ENCODE peak calls at places on chromosomes 6 and 20, in ten cellular contexts. One of them, this sample, is unnamed.

GRCh38 chr6:136226674-136227377 is 23.3 kb downstream of the MTFR2 start:
- DNase-seq in skeletal muscle cell: no peak
- DNase-seq in fibroblast of villous mesenchyme: no peak
- DNase-seq in iPS DF 6.9: no peak
- DNase-seq in GM12865: no peak
- DNase-seq in cardiac fibroblast: no peak
- DNase-seq in cardiac muscle cell: no peak
- DNase-seq in tibial artery: no peak
- DNase-seq in hepatocyte: peak; percentile 67
- DNase-seq in WERI-Rb-1: no peak
- DNase-seq in this sample: no peak

GRCh38 chr20:48595495-48596475 is 232.0 kb downstream of the PREX1 start:
- DNase-seq in hepatocyte: peak; percentile 34
- DNase-seq in fibroblast of villous mesenchyme: no peak
- DNase-seq in cardiac fibroblast: no peak
- DNase-seq in tibial artery: peak; percentile 37
- DNase-seq in WERI-Rb-1: no peak
- DNase-seq in skeletal muscle cell: no peak
- DNase-seq in GM12865: no peak
- DNase-seq in iPS DF 6.9: no peak
- DNase-seq in cardiac muscle cell: no peak
- DNase-seq in this sample: no peak

GRCh38 chr6:138287144-138287955 is 69.1 kb upstream of the PBOV1 start:
- DNase-seq in GM12865: peak; percentile 58
- DNase-seq in tibial artery: no peak
- DNase-seq in WERI-Rb-1: peak; percentile 71
- DNase-seq in hepatocyte: peak; percentile 69
- DNase-seq in iPS DF 6.9: no peak
- DNase-seq in cardiac muscle cell: peak; percentile 44
- DNase-seq in skeletal muscle cell: no peak
- DNase-seq in cardiac fibroblast: peak; percentile 34
- DNase-seq in fibroblast of villous mesenchyme: peak; percentile 7
- DNase-seq in this sample: peak; percentile 14

GRCh38 chr6:10248378-10248843 is 166.5 kb downstream of the TFAP2A start:
- DNase-seq in fibroblast of villous mesenchyme: no peak
- DNase-seq in cardiac muscle cell: no peak
- DNase-seq in tibial artery: no peak
- DNase-seq in WERI-Rb-1: no peak
- DNase-seq in GM12865: peak; percentile 6
- DNase-seq in skeletal muscle cell: no peak
- DNase-seq in cardiac fibroblast: no peak
- DNase-seq in hepatocyte: no peak
- DNase-seq in iPS DF 6.9: no peak
- DNase-seq in this sample: no peak

GRCh38 chr20:20096421-20096820 is 44.1 kb downstream of the CFAP61 start:
- DNase-seq in GM12865: no peak
- DNase-seq in cardiac fibroblast: no peak
- DNase-seq in cardiac muscle cell: no peak
- DNase-seq in hepatocyte: no peak
- DNase-seq in skeletal muscle cell: no peak
- DNase-seq in fibroblast of villous mesenchyme: no peak
- DNase-seq in iPS DF 6.9: no peak
- DNase-seq in WERI-Rb-1: no peak
- DNase-seq in tibial artery: no peak
- DNase-seq in this sample: no peak

GRCh38 chr6:20724443-20724842 is 190.2 kb downstream of the CDKAL1 start:
- DNase-seq in hepatocyte: no peak
- DNase-seq in iPS DF 6.9: no peak
- DNase-seq in cardiac fibroblast: no peak
- DNase-seq in fibroblast of villous mesenchyme: no peak
- DNase-seq in tibial artery: no peak
- DNase-seq in WERI-Rb-1: no peak
- DNase-seq in GM12865: no peak
- DNase-seq in skeletal muscle cell: no peak
- DNase-seq in cardiac muscle cell: no peak
- DNase-seq in this sample: no peak

GRCh38 chr6:27188885-27189418 is 58.5 kb upstream of the PRSS16 start:
- DNase-seq in tibial artery: peak; percentile 71
- DNase-seq in fibroblast of villous mesenchyme: peak; percentile 83
- DNase-seq in GM12865: peak; percentile 87
- DNase-seq in cardiac muscle cell: peak; percentile 88
- DNase-seq in iPS DF 6.9: no peak
- DNase-seq in skeletal muscle cell: peak; percentile 40
- DNase-seq in hepatocyte: peak; percentile 94
- DNase-seq in cardiac fibroblast: peak; percentile 88
- DNase-seq in WERI-Rb-1: peak; percentile 75
- DNase-seq in this sample: peak; percentile 79

GRCh38 chr6:166786704-166787293 is 159.7 kb upstream of the RPS6KA2 start:
- DNase-seq in skeletal muscle cell: peak; percentile 11
- DNase-seq in hepatocyte: peak; percentile 86
- DNase-seq in cardiac muscle cell: peak; percentile 83
- DNase-seq in fibroblast of villous mesenchyme: peak; percentile 72
- DNase-seq in tibial artery: no peak
- DNase-seq in WERI-Rb-1: peak; percentile 43
- DNase-seq in GM12865: peak; percentile 75
- DNase-seq in cardiac fibroblast: peak; percentile 83
- DNase-seq in iPS DF 6.9: no peak
- DNase-seq in this sample: peak; percentile 55

GRCh38 chr6:89035252-89036106 is 45.1 kb upstream of the PNRC1 start:
- DNase-seq in cardiac fibroblast: peak; percentile 99
- DNase-seq in hepatocyte: peak; percentile 90
- DNase-seq in iPS DF 6.9: no peak
- DNase-seq in fibroblast of villous mesenchyme: peak; percentile 99
- DNase-seq in cardiac muscle cell: peak; percentile 100
- DNase-seq in tibial artery: peak; percentile 89
- DNase-seq in skeletal muscle cell: peak; percentile 98
- DNase-seq in WERI-Rb-1: no peak
- DNase-seq in GM12865: no peak
- DNase-seq in this sample: no peak

GRCh38 chr6:90530882-90531281 is 56.0 kb downstream of the MAP3K7 start:
- DNase-seq in iPS DF 6.9: no peak
- DNase-seq in GM12865: no peak
- DNase-seq in fibroblast of villous mesenchyme: no peak
- DNase-seq in skeletal muscle cell: no peak
- DNase-seq in tibial artery: no peak
- DNase-seq in cardiac muscle cell: no peak
- DNase-seq in hepatocyte: no peak
- DNase-seq in cardiac fibroblast: no peak
- DNase-seq in WERI-Rb-1: no peak
- DNase-seq in this sample: no peak

GRCh38 chr20:24662756-24663399 is 193.4 kb downstream of the SYNDIG1 start:
- DNase-seq in skeletal muscle cell: no peak
- DNase-seq in iPS DF 6.9: no peak
- DNase-seq in cardiac muscle cell: peak; percentile 14
- DNase-seq in GM12865: no peak
- DNase-seq in tibial artery: no peak
- DNase-seq in WERI-Rb-1: no peak
- DNase-seq in cardiac fibroblast: no peak
- DNase-seq in hepatocyte: no peak
- DNase-seq in fibroblast of villous mesenchyme: peak; percentile 15
- DNase-seq in this sample: no peak

GRCh38 chr20:4916991-4917881 is 84.1 kb downstream of the SLC23A2 start:
- DNase-seq in cardiac fibroblast: no peak
- DNase-seq in hepatocyte: no peak
- DNase-seq in fibroblast of villous mesenchyme: no peak
- DNase-seq in GM12865: no peak
- DNase-seq in iPS DF 6.9: no peak
- DNase-seq in WERI-Rb-1: no peak
- DNase-seq in skeletal muscle cell: no peak
- DNase-seq in cardiac muscle cell: peak; percentile 16
- DNase-seq in tibial artery: no peak
- DNase-seq in this sample: no peak

GRCh38 chr20:20816969-20817368 is 104.5 kb upstream of the RALGAPA2 start:
- DNase-seq in cardiac fibroblast: no peak
- DNase-seq in GM12865: no peak
- DNase-seq in WERI-Rb-1: no peak
- DNase-seq in cardiac muscle cell: no peak
- DNase-seq in fibroblast of villous mesenchyme: no peak
- DNase-seq in hepatocyte: no peak
- DNase-seq in iPS DF 6.9: no peak
- DNase-seq in tibial artery: no peak
- DNase-seq in skeletal muscle cell: no peak
- DNase-seq in this sample: no peak

GRCh38 chr6:161274488-161274858 is 612 bp upstream of the AGPAT4 start:
- DNase-seq in iPS DF 6.9: no peak
- DNase-seq in hepatocyte: no peak
- DNase-seq in fibroblast of villous mesenchyme: no peak
- DNase-seq in tibial artery: no peak
- DNase-seq in WERI-Rb-1: no peak
- DNase-seq in GM12865: no peak
- DNase-seq in cardiac fibroblast: no peak
- DNase-seq in skeletal muscle cell: no peak
- DNase-seq in cardiac muscle cell: no peak
- DNase-seq in this sample: no peak

DNA sequence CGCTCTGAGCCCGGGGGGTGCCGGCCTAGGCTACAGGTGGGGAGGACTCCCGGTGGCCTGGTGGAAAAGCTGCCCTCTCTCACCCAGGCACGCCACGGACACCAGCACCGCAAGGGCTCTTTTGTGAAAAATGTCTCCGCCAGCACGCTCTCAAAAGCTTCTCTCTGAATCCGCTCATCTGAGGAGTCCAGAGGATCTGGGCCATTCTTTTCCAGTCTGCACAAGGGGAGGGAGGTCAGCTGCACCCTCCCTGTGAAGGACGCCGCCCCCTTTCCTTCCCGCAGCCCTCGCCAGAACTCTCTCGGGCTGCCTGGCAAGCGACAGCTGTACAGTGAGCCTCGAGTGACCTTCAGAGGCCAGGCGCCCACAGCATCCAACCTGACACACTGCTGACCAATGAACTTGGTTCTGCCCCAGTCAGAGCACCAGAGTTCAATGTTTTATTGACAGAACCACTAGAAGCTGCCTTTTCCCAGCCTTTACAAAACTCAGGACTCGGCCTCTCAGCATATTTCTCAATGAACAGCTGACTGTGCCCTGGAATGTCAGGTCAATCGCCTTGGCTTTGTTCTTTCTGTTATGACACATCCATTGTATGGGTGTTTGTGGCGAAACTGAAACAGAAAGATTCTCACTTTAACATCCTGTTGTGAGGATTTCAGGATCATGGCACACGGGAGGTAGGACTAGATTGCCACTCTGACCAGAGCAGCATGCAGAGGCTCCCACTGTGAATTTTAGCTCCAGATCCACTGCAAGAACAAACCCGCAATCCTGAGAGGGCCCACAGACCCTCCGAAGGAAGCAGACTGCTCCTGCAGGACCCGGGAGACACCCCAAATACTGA is 26.7 kb downstream of the SERPINB9 start:
- DNase-seq in fibroblast of villous mesenchyme: peak; percentile 95
- DNase-seq in WERI-Rb-1: peak; percentile 52
- DNase-seq in tibial artery: peak; percentile 83
- DNase-seq in hepatocyte: peak; percentile 75
- DNase-seq in cardiac muscle cell: peak; percentile 95
- DNase-seq in GM12865: peak; percentile 60
- DNase-seq in iPS DF 6.9: no peak
- DNase-seq in skeletal muscle cell: peak; percentile 92
- DNase-seq in cardiac fibroblast: peak; percentile 97
- DNase-seq in this sample: no peak
- H3K4me3 ChIP-seq in fibroblast of villous mesenchyme: peak overlapping the region; percentile 36
- H3K4me3 ChIP-seq in WERI-Rb-1: no peak overlapping the region
- H3K4me3 ChIP-seq in tibial artery: peak overlapping the region; percentile 58
- H3K4me3 ChIP-seq in hepatocyte: no peak overlapping the region
- H3K4me3 ChIP-seq in cardiac muscle cell: no peak overlapping the region
- H3K4me3 ChIP-seq in GM12865: peak overlapping the region; percentile 8
- H3K4me3 ChIP-seq in iPS DF 6.9: peak overlapping the region; percentile 15
- H3K4me3 ChIP-seq in skeletal muscle cell: peak overlapping the region; percentile 17
- H3K4me3 ChIP-seq in cardiac fibroblast: peak overlapping the region; percentile 40
- H3K4me3 ChIP-seq in this sample: no peak overlapping the region

GRCh38 chr20:34705383-34706021 is 1.4 kb downstream of the TP53INP2 start:
- DNase-seq in cardiac fibroblast: peak; percentile 52
- DNase-seq in fibroblast of villous mesenchyme: peak; percentile 69
- DNase-seq in iPS DF 6.9: no peak
- DNase-seq in GM12865: no peak
- DNase-seq in skeletal muscle cell: no peak
- DNase-seq in tibial artery: peak; percentile 68
- DNase-seq in hepatocyte: peak; percentile 70
- DNase-seq in WERI-Rb-1: peak; percentile 52
- DNase-seq in cardiac muscle cell: peak; percentile 16
- DNase-seq in this sample: no peak
- H3K4me3 ChIP-seq in cardiac fibroblast: peak overlapping the region; percentile 79
- H3K4me3 ChIP-seq in fibroblast of villous mesenchyme: peak overlapping the region; percentile 72
- H3K4me3 ChIP-seq in iPS DF 6.9: no peak overlapping the region
- H3K4me3 ChIP-seq in GM12865: no peak overlapping the region
- H3K4me3 ChIP-seq in skeletal muscle cell: no peak overlapping the region
- H3K4me3 ChIP-seq in tibial artery: peak overlapping the region; percentile 84
- H3K4me3 ChIP-seq in hepatocyte: no peak overlapping the region
- H3K4me3 ChIP-seq in WERI-Rb-1: peak overlapping the region; percentile 91
- H3K4me3 ChIP-seq in cardiac muscle cell: peak overlapping the region; percentile 70
- H3K4me3 ChIP-seq in this sample: no peak overlapping the region

GRCh38 chr6:119312441-119312840 is 37.1 kb downstream of the MAN1A1 start:
- DNase-seq in hepatocyte: no peak
- DNase-seq in iPS DF 6.9: no peak
- DNase-seq in cardiac muscle cell: no peak
- DNase-seq in tibial artery: no peak
- DNase-seq in skeletal muscle cell: no peak
- DNase-seq in cardiac fibroblast: no peak
- DNase-seq in GM12865: no peak
- DNase-seq in WERI-Rb-1: no peak
- DNase-seq in fibroblast of villous mesenchyme: no peak
- DNase-seq in this sample: no peak

GRCh38 chr6:119312875-119313338 is 36.7 kb downstream of the MAN1A1 start:
- DNase-seq in tibial artery: no peak
- DNase-seq in cardiac muscle cell: no peak
- DNase-seq in fibroblast of villous mesenchyme: no peak
- DNase-seq in skeletal muscle cell: no peak
- DNase-seq in hepatocyte: peak; percentile 46
- DNase-seq in GM12865: no peak
- DNase-seq in iPS DF 6.9: no peak
- DNase-seq in cardiac fibroblast: no peak
- DNase-seq in WERI-Rb-1: no peak
- DNase-seq in this sample: peak; percentile 62

GRCh38 chr6:119317007-119317406 is 32.6 kb downstream of the MAN1A1 start:
- DNase-seq in tibial artery: no peak
- DNase-seq in cardiac fibroblast: no peak
- DNase-seq in skeletal muscle cell: no peak
- DNase-seq in GM12865: no peak
- DNase-seq in fibroblast of villous mesenchyme: no peak
- DNase-seq in cardiac muscle cell: no peak
- DNase-seq in WERI-Rb-1: no peak
- DNase-seq in iPS DF 6.9: no peak
- DNase-seq in hepatocyte: no peak
- DNase-seq in this sample: no peak

GRCh38 chr6:119313937-119314893 is 35.3 kb downstream of the MAN1A1 start:
- DNase-seq in iPS DF 6.9: no peak
- DNase-seq in cardiac fibroblast: no peak
- DNase-seq in cardiac muscle cell: no peak
- DNase-seq in skeletal muscle cell: no peak
- DNase-seq in WERI-Rb-1: no peak
- DNase-seq in GM12865: peak; percentile 17
- DNase-seq in hepatocyte: no peak
- DNase-seq in tibial artery: no peak
- DNase-seq in fibroblast of villous mesenchyme: no peak
- DNase-seq in this sample: peak; percentile 95

GRCh38 chr6:119314894-119315272 is 34.7 kb downstream of the MAN1A1 start:
- DNase-seq in cardiac fibroblast: no peak
- DNase-seq in cardiac muscle cell: no peak
- DNase-seq in hepatocyte: no peak
- DNase-seq in tibial artery: no peak
- DNase-seq in iPS DF 6.9: no peak
- DNase-seq in WERI-Rb-1: no peak
- DNase-seq in skeletal muscle cell: no peak
- DNase-seq in fibroblast of villous mesenchyme: no peak
- DNase-seq in GM12865: peak; percentile 20
- DNase-seq in this sample: no peak
- H3K4me3 ChIP-seq in cardiac fibroblast: no peak overlapping the region
- H3K4me3 ChIP-seq in cardiac muscle cell: no peak overlapping the region
- H3K4me3 ChIP-seq in hepatocyte: no peak overlapping the region
- H3K4me3 ChIP-seq in tibial artery: no peak overlapping the region
- H3K4me3 ChIP-seq in iPS DF 6.9: no peak overlapping the region
- H3K4me3 ChIP-seq in WERI-Rb-1: no peak overlapping the region
- H3K4me3 ChIP-seq in skeletal muscle cell: no peak overlapping the region
- H3K4me3 ChIP-seq in fibroblast of villous mesenchyme: no peak overlapping the region
- H3K4me3 ChIP-seq in GM12865: no peak overlapping the region
- H3K4me3 ChIP-seq in this sample: peak overlapping the region; percentile 42

GRCh38 chr20:36454664-36455427 is 86.5 kb upstream of the MYL9 start:
- DNase-seq in cardiac muscle cell: no peak
- DNase-seq in skeletal muscle cell: no peak
- DNase-seq in cardiac fibroblast: no peak
- DNase-seq in iPS DF 6.9: no peak
- DNase-seq in WERI-Rb-1: no peak
- DNase-seq in tibial artery: peak; percentile 74
- DNase-seq in fibroblast of villous mesenchyme: no peak
- DNase-seq in hepatocyte: peak; percentile 49
- DNase-seq in GM12865: no peak
- DNase-seq in this sample: no peak
- H3K4me3 ChIP-seq in cardiac muscle cell: no peak overlapping the region
- H3K4me3 ChIP-seq in skeletal muscle cell: no peak overlapping the region
- H3K4me3 ChIP-seq in cardiac fibroblast: no peak overlapping the region
- H3K4me3 ChIP-seq in iPS DF 6.9: no peak overlapping the region
- H3K4me3 ChIP-seq in WERI-Rb-1: no peak overlapping the region
- H3K4me3 ChIP-seq in tibial artery: peak overlapping the region; percentile 11
- H3K4me3 ChIP-seq in fibroblast of villous mesenchyme: no peak overlapping the region
- H3K4me3 ChIP-seq in hepatocyte: no peak overlapping the region
- H3K4me3 ChIP-seq in GM12865: no peak overlapping the region
- H3K4me3 ChIP-seq in this sample: no peak overlapping the region